ENCODE peak calls at places on chromosomes 12 and 14, in nine cellular contexts. F, N, K, U, A, D, Z, Y and O are unnamed samples.

GRCh38 chr14:92473261-92473946 is 40.2 kb upstream of the RIN3 start:
- DNase-seq in F (no peak), N (peak), K (peak), U (peak), A (peak), D (no peak), Z (peak), Y (peak), O (no peak)

GRCh38 chr12:64633186-64633939 is 23.1 kb downstream of the RASSF3 start:
- DNase-seq in F (no peak), N (no peak), K (no peak), U (no peak), A (no peak), D (no peak), Z (no peak), Y (no peak), O (no peak)

GRCh38 chr14:32078030-32078793 is 1.1 kb downstream of the ARHGAP5 start:
- DNase-seq in F (peak), N (peak), K (peak), U (no peak), A (peak), D (no peak), Z (peak), Y (no peak), O (peak)

GRCh38 chr12:69476276-69477017 is 6.3 kb downstream of the FRS2 start:
- DNase-seq in F (no peak), N (peak), K (no peak), U (no peak), A (no peak), D (no peak), Z (no peak), Y (no peak), O (no peak)

GRCh38 chr14:71733210-71733883 is 198.9 kb upstream of the RGS6 start:
- DNase-seq in F (no peak), N (peak), K (peak), U (no peak), A (no peak), D (no peak), Z (no peak), Y (peak), O (no peak)

GRCh38 chr14:87705439-87705896 is 287.5 kb downstream of the GALC start:
- DNase-seq in F (no peak), N (no peak), K (no peak), U (peak), A (no peak), D (no peak), Z (no peak), Y (no peak), O (peak)

GRCh38 chr12:39368891-39369290 is 74.0 kb downstream of the KIF21A start:
- DNase-seq in F (no peak), N (no peak), K (peak), U (no peak), A (no peak), D (no peak), Z (no peak), Y (no peak), O (no peak)

GRCh38 chr14:65446159-65446558 is 33.6 kb downstream of the FUT8 start:
- DNase-seq in F (no peak), N (peak), K (no peak), U (peak), A (no peak), D (no peak), Z (no peak), Y (no peak), O (no peak)

GRCh38 chr14:35416108-35416750 is 11.7 kb upstream of the NFKBIA start:
- DNase-seq in F (peak), N (no peak), K (peak), U (no peak), A (no peak), D (peak), Z (no peak), Y (no peak), O (no peak)

GRCh38 chr12:93016752-93017350 is 87.8 kb upstream of the EEA1 start:
- DNase-seq in F (no peak), N (no peak), K (no peak), U (no peak), A (no peak), D (no peak), Z (no peak), Y (no peak), O (peak)

GRCh38 chr14:65833256-65833880 is 420.8 kb downstream of the FUT8 start:
- DNase-seq in F (no peak), N (no peak), K (no peak), U (no peak), A (no peak), D (no peak), Z (no peak), Y (no peak), O (no peak)

GRCh38 chr12:31724597-31724996 is 4.2 kb downstream of the AMN1 start:
- DNase-seq in F (no peak), N (no peak), K (no peak), U (no peak), A (no peak), D (no peak), Z (no peak), Y (no peak), O (no peak)

GRCh38 chr12:54051081-54051912 is 2.3 kb upstream of the HOXC4 start:
- DNase-seq in F (no peak), N (no peak), K (no peak), U (no peak), A (no peak), D (no peak), Z (no peak), Y (no peak), O (no peak)

GRCh38 chr12:116066381-116067230 is 210.9 kb downstream of the MED13L start:
- DNase-seq in F (peak), N (peak), K (peak), U (no peak), A (no peak), D (peak), Z (peak), Y (no peak), O (peak)

GRCh38 chr14:64769096-64770020 is 65.1 kb downstream of the PLEKHG3 start:
- DNase-seq in F (no peak), N (no peak), K (no peak), U (no peak), A (no peak), D (no peak), Z (no peak), Y (no peak), O (no peak)

GRCh38 chr12:131205534-131205933 is 251.8 kb downstream of the ADGRD1 start:
- DNase-seq in F (no peak), N (no peak), K (no peak), U (no peak), A (no peak), D (no peak), Z (no peak), Y (peak), O (no peak)

GRCh38 chr12:76329163-76329562 is 19.1 kb downstream of the BBS10 start:
- DNase-seq in F (no peak), N (peak), K (peak), U (peak), A (no peak), D (no peak), Z (peak), Y (no peak), O (no peak)

GRCh38 chr12:129776977-129777667 is 126.7 kb downstream of the TMEM132D start:
- DNase-seq in F (no peak), N (no peak), K (no peak), U (no peak), A (no peak), D (no peak), Z (no peak), Y (no peak), O (no peak)

GRCh38 chr12:22978962-22979361 is 354.0 kb downstream of the ETNK1 start:
- DNase-seq in F (no peak), N (peak), K (peak), U (peak), A (no peak), D (no peak), Z (no peak), Y (no peak), O (no peak)

GRCh38 chr12:24997970-24998582 is 49.2 kb upstream of the BCAT1 start:
- DNase-seq in F (no peak), N (peak), K (peak), U (no peak), A (no peak), D (no peak), Z (no peak), Y (no peak), O (no peak)

GRCh38 chr12:124720687-124721500 is 142.8 kb downstream of the SCARB1 start:
- DNase-seq in F (peak), N (peak), K (peak), U (peak), A (peak), D (no peak), Z (no peak), Y (no peak), O (no peak)

GRCh38 chr12:26523708-26524150 is 309.3 kb downstream of the ITPR2 start:
- DNase-seq in F (no peak), N (peak), K (peak), U (peak), A (peak), D (no peak), Z (peak), Y (no peak), O (peak)

GRCh38 chr12:5295151-5295550 is 136.8 kb upstream of the NTF3 start:
- DNase-seq in F (no peak), N (no peak), K (no peak), U (no peak), A (no peak), D (no peak), Z (no peak), Y (no peak), O (no peak)

GRCh38 chr14:86574026-86574777 is 1044.3 kb downstream of the FLRT2 start:
- DNase-seq in F (no peak), N (peak), K (no peak), U (peak), A (no peak), D (no peak), Z (no peak), Y (no peak), O (no peak)

GRCh38 chr14:74671789-74672188 is 41.1 kb downstream of the AREL1 start:
- DNase-seq in F (no peak), N (peak), K (peak), U (no peak), A (no peak), D (no peak), Z (no peak), Y (no peak), O (no peak)

GRCh38 chr14:68552597-68552996 is 240.3 kb downstream of the ZFP36L1 start:
- DNase-seq in F (no peak), N (peak), K (peak), U (no peak), A (no peak), D (no peak), Z (no peak), Y (no peak), O (no peak)

GRCh38 chr12:30694971-30695326 is 720 bp downstream of the IPO8 start:
- DNase-seq in F (peak), N (peak), K (peak), U (no peak), A (peak), D (peak), Z (peak), Y (peak), O (peak)